ENCODE peak calls at places on chromosomes 11 and 22, in four cellular contexts. Y is IMR-90, M is K562, K is GM12878. H is an unnamed sample.

GRCh38 chr11:70757241-70757640 is 358.9 kb downstream of the CTTN start:
- DNase-seq in Y (no peak), M (no peak), K (no peak), H (no peak)

GRCh38 chr11:131408011-131408640 is 37.7 kb downstream of the NTM start:
- DNase-seq in M (peak), Y (peak), K (no peak), H (peak)

GRCh38 chr11:44600739-44601416 is 35.4 kb downstream of the CD82 start:
- DNase-seq in K (no peak), Y (peak), M (no peak), H (no peak)

GRCh38 chr11:74142624-74143023 is 28.2 kb downstream of the C2CD3 start:
- DNase-seq in M (no peak), K (no peak), Y (peak), H (no peak)

GRCh38 chr22:36544107-36544620 is 15.2 kb upstream of the EIF3D start:
- DNase-seq in K (no peak), Y (peak), M (no peak), H (no peak)

GRCh38 chr22:33811686-33812085 is 108.6 kb downstream of the LARGE1 start:
- DNase-seq in Y (peak), M (no peak), K (no peak), H (no peak)

GRCh38 chr11:36446135-36446534 is 63.9 kb downstream of the TRAF6 start:
- DNase-seq in M (no peak), K (no peak), Y (no peak), H (no peak)

GRCh38 chr22:31148953-31149627 is 8.8 kb upstream of the PLA2G3 start:
- DNase-seq in K (no peak), Y (peak), M (peak), H (peak)

GRCh38 chr11:3914807-3915206 is 59.3 kb downstream of the STIM1 start:
- DNase-seq in M (no peak), K (no peak), Y (no peak), H (no peak)

GRCh38 chr11:61189933-61190332 is 13.4 kb upstream of the PGA3 start:
- DNase-seq in K (no peak), Y (no peak), M (no peak), H (no peak)

GRCh38 chr22:35749808-35750207 is 32.1 kb downstream of the APOL5 start:
- DNase-seq in Y (no peak), K (peak), M (no peak), H (no peak)

GRCh38 chr11:94730153-94730552 is 38.0 kb upstream of the AMOTL1 start:
- DNase-seq in M (no peak), K (no peak), Y (no peak), H (no peak)

GRCh38 chr11:109422755-109423113 is 744 bp downstream of the C11orf87 start:
- DNase-seq in M (no peak), K (no peak), Y (no peak), H (no peak)

GRCh38 chr11:118438314-118438931 is 2.1 kb downstream of the KMT2A start:
- DNase-seq in K (no peak), Y (peak), M (peak), H (no peak)

GRCh38 chr11:116257092-116257491 is 515.7 kb downstream of the BUD13 start:
- DNase-seq in M (peak), K (no peak), Y (no peak), H (no peak)

GRCh38 chr22:49528420-49528720 is 299.3 kb downstream of the BRD1 start:
- DNase-seq in Y (no peak), K (no peak), M (no peak), H (no peak)

GRCh38 chr11:34411786-34412185 is 26.9 kb upstream of the CAT start:
- DNase-seq in Y (no peak), M (no peak), K (no peak), H (no peak)

GRCh38 chr11:2802389-2803185 is 83.0 kb downstream of the CDKN1C start:
- DNase-seq in K (no peak), M (no peak), Y (no peak), H (peak)

GRCh38 chr11:113311536-113311935 is 2.8 kb upstream of the TTC12 start:
- DNase-seq in K (no peak), M (no peak), Y (peak), H (no peak)

GRCh38 chr11:79437274-79437980 is 3.4 kb downstream of the TENM4 start:
- DNase-seq in K (no peak), Y (peak), M (no peak), H (peak)

GRCh38 chr11:12842933-12843636 is 166.0 kb upstream of the RASSF10 start:
- DNase-seq in Y (no peak), K (no peak), M (peak), H (no peak)

GRCh38 chr11:76642341-76642740 is 28.2 kb downstream of the LRRC32 start:
- DNase-seq in Y (no peak), M (no peak), K (no peak), H (no peak)

GRCh38 chr11:2269601-2270321 is 627 bp downstream of the ASCL2 start:
- DNase-seq in Y (peak), K (no peak), M (peak), H (peak)

GRCh38 chr11:131041331-131042040 is 125.2 kb upstream of the SNX19 start:
- DNase-seq in K (no peak), M (no peak), Y (no peak), H (no peak)

GRCh38 chr22:48709453-48709852 is 1118.2 kb downstream of the BRD1 start:
- DNase-seq in M (no peak), Y (no peak), K (no peak), H (no peak)

GRCh38 chr11:40281055-40281580 is 1178.3 kb downstream of the LRRC4C start:
- DNase-seq in Y (no peak), K (no peak), M (no peak), H (no peak)

GRCh38 chr11:129192150-129192549 is at the start of gene ARHGAP32:
- DNase-seq in M (no peak), Y (no peak), K (no peak), H (no peak)

GRCh38 chr11:44179173-44179572 is 83.7 kb downstream of the EXT2 start:
- DNase-seq in Y (peak), K (no peak), M (no peak), H (no peak)

GRCh38 chr22:32706149-32706548 is 95.4 kb upstream of the TIMP3 start:
- DNase-seq in Y (no peak), K (no peak), M (no peak), H (no peak)

GRCh38 chr22:23249506-23250423 is 69.5 kb downstream of the BCR start:
- DNase-seq in K (no peak), Y (no peak), M (peak), H (no peak)

GRCh38 chr11:72162891-72163492 is 27.5 kb downstream of the FOLR3 start:
- DNase-seq in K (no peak), Y (no peak), M (peak), H (no peak)

GRCh38 chr11:109424893-109425292 is 2.9 kb downstream of the C11orf87 start:
- DNase-seq in Y (no peak), K (no peak), M (peak), H (peak)

GRCh38 chr11:92893276-92893675 is 76.2 kb upstream of the MTNR1B start:
- DNase-seq in K (no peak), M (no peak), Y (no peak), H (no peak)

GRCh38 chr22:30968015-30968923 is at the start of gene MORC2:
- DNase-seq in Y (peak), K (no peak), M (peak), H (no peak)

DNA sequence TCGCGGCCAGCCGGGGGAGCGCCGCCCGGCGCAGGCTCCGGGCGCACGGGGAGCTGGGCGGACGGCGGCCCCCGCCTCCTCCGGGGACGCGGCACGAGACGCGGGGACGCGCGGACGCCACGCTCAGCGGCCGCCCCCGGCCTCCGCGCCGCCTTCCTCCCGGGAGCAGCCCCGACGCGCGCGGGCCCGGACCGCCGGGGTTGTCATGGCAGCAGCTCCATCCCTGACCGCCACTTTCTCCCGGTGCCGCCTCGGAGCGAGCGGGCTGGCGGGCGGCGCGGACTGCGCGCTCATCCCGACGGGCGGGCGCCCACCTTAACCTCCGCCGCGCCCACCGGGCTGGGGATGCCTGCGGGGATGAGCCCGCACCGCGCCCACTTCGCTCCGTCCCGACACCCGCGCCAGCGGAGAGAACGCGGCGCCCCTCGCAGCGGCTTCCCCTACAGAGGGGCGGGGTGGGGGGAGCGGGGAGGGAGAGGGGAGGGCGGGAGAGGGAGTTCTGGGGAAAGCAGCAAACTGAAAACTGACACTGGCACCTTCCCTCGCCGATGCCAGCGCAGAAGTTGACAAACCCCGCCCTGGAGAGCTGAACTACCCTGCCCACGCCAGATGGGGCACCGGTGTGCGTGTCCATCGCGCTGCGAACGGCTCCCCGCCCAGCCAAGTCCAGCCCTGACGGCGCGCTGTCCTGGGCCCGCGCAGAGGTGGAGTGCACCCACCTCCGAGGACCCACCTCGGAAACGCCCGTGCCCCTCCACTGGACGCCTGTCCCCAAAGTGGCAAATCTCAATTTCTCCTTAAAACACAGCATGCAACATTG is 588.4 kb downstream of the OPCML start:
- DNase-seq in M (no peak), Y (no peak), K (no peak), H (peak)
- TF ChIP-seq CHD1 in M (no peak), Y (no peak), K (no peak), H (no peak)

GRCh38 chr11:110711776-110712642 is at the start of gene ARHGAP20:
- DNase-seq in M (peak), Y (peak), K (no peak), H (peak)

GRCh38 chr11:110713469-110713776 is 1.2 kb upstream of the ARHGAP20 start:
- DNase-seq in M (no peak), K (no peak), Y (no peak), H (no peak)

GRCh38 chr11:110710520-110711381 is 1.5 kb downstream of the ARHGAP20 start:
- DNase-seq in K (no peak), M (no peak), Y (peak), H (peak)

GRCh38 chr11:110711448-110711775 is 825 bp downstream of the ARHGAP20 start:
- DNase-seq in M (no peak), K (no peak), Y (no peak), H (no peak)

GRCh38 chr11:110712643-110713468 is 619 bp upstream of the ARHGAP20 start:
- DNase-seq in Y (peak), M (no peak), K (no peak), H (no peak)
- TF ChIP-seq CHD1 in Y (no peak), M (no peak), K (no peak), H (no peak)

DNA sequence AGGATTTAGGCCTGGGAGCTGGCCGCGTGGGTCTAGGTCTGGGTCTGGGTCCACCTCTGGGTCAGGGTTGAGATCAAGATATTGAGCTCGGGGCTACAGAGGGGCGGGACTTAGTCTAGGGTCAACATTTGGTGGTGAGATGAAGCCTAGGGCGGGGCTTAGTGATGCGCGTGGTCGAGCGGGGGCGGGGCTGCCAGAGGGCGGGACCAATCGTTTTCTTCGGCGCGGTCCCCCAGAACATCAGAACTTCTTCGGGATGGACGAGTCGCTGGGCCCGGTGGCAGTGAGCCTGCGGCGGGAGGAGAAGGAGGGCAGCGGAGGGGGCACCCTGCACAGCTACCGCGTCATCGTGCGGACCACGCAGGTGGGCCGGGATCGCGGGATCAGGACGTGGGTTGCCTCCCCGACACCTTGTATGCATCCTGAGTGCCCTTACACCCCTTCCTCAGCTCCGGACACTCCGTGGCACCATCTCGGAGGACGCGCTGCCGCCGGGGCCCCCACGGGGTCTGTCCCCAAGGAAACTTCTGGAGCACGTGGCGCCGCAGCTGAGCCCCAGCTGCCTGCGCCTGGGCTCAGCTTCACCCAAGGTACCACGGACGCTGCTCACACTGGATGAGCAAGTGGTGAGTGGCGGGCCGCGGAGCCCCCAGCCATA is 4.2 kb downstream of the SIPA1 start:
- DNase-seq in M (peak), K (no peak), Y (no peak), H (peak)
- TF ChIP-seq CHD1 in M (no peak), K (no peak), Y (no peak), H (no peak)

GRCh38 chr22:42623301-42623751 is 8.6 kb upstream of the POLDIP3 start:
- DNase-seq in K (no peak), M (no peak), Y (no peak), H (no peak)
- TF ChIP-seq CHD1 in K (no peak), M (no peak), Y (no peak), H (no peak)

GRCh38 chr11:121018746-121019145 is 5.2 kb upstream of the TBCEL start:
- DNase-seq in M (no peak), Y (no peak), K (no peak), H (no peak)
- TF ChIP-seq CHD1 in M (no peak), Y (no peak), K (no peak), H (no peak)

GRCh38 chr11:123055132-123055924 is 6.6 kb downstream of the HSPA8 start:
- DNase-seq in Y (no peak), M (no peak), K (no peak), H (no peak)
- TF ChIP-seq CHD1 in Y (no peak), M (no peak), K (no peak), H (no peak)

GRCh38 chr11:629237-629583 is 2.2 kb upstream of the SCT start:
- DNase-seq in K (no peak), M (no peak), Y (no peak), H (no peak)
- TF ChIP-seq CHD1 in K (no peak), M (no peak), Y (no peak), H (no peak)

GRCh38 chr11:10021563-10021962 is 272.5 kb downstream of the SBF2 start:
- DNase-seq in Y (no peak), K (no peak), M (peak), H (no peak)

GRCh38 chr11:10017050-10017449 is 277.0 kb downstream of the SBF2 start:
- DNase-seq in Y (peak), K (no peak), M (no peak), H (no peak)

GRCh38 chr11:10023202-10023601 is 270.8 kb downstream of the SBF2 start:
- DNase-seq in M (no peak), K (no peak), Y (peak), H (no peak)

GRCh38 chr11:10022764-10023163 is 271.3 kb downstream of the SBF2 start:
- DNase-seq in Y (peak), M (no peak), K (no peak), H (no peak)

DNA sequence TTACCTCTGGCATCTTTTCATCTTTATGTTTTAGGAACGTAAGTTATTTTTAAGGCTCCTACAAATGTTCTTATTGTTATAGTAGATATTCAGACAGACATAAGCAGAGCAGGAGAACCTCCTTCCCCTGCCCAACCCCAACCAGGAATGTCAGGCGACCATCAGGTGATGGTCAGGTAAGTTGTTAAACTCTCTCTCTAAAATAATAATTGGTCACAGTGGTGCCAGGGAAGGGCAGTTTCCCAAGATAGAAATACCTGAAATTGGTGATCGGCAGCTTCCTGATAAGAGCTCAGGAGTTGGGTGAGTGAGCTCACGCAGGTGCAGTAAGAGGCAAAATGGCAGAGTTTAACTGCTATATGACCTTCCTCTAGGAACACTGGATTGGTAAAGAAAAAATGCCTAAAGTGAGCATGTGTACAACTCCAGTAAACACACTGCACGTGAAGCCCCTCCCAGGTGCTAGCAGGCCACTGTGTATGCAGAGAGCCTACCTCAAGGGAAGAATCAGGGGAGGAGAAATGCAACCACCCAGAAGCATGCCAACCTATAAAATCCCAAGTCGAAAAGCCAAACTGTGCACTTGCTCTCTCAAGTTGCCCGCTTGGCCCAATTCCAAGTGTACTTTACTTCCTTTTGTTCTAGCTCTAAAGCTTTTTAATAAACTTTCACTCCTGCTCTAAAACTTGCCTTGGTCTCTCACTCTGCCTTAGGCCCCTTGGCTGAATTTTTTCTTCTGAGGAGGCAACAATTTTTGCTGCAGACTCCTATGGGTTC is 273.9 kb downstream of the SBF2 start:
- DNase-seq in Y (no peak), M (no peak), K (no peak), H (no peak)
- TF ChIP-seq CHD1 in Y (no peak), M (no peak), K (no peak), H (no peak)

H was measured in H1.